ENCODE peak calls at places on chromosomes 16 and 17, in eight cellular contexts. R is testis, G is GM12891, H is stomach, W is gastrocnemius medialis, K is tibial nerve, J is ovary, O is A549. P is an unnamed sample.

GRCh38 chr16:87243383-87243964 is 73.7 kb downstream of the C16orf95 start:
- DNase-seq in J (no peak), W (no peak), H (no peak), G (no peak), R (no peak), K (no peak), O (no peak), P (no peak)

GRCh38 chr17:9239821-9240658 is 218.7 kb downstream of the NTN1 start:
- DNase-seq in W (peak), O (peak), H (peak), J (peak), G (peak), K (peak), R (peak), P (no peak)

GRCh38 chr17:74199306-74200092 is 4.0 kb upstream of the RPL38 start:
- DNase-seq in K (peak), H (peak), R (peak), W (peak), G (peak), J (no peak), O (peak), P (peak)

GRCh38 chr17:27879987-27880608 is 13.1 kb downstream of the LYRM9 start:
- DNase-seq in R (peak), J (peak), H (peak), G (peak), K (peak), O (peak), W (peak), P (peak)

GRCh38 chr16:89529097-89529496 is 20.9 kb downstream of the SPG7 start:
- DNase-seq in W (no peak), R (no peak), H (no peak), G (no peak), O (no peak), K (no peak), J (no peak), P (no peak)

GRCh38 chr17:10197721-10198508 is 491 bp downstream of the GAS7 start:
- DNase-seq in W (no peak), G (peak), J (peak), H (no peak), K (no peak), R (peak), O (no peak), P (no peak)

GRCh38 chr17:16444258-16444886 is 29.0 kb downstream of the TRPV2 start:
- DNase-seq in O (peak), R (no peak), W (no peak), H (peak), G (no peak), K (no peak), J (no peak), P (no peak)

GRCh38 chr17:82216301-82217119 is 3.9 kb upstream of the CCDC57 start:
- DNase-seq in O (peak), W (peak), H (peak), K (peak), J (no peak), R (peak), G (no peak), P (peak)

GRCh38 chr16:13779676-13780075 is 140.3 kb upstream of the ERCC4 start:
- DNase-seq in O (no peak), R (peak), J (no peak), G (no peak), W (no peak), H (no peak), K (no peak), P (no peak)

GRCh38 chr17:44117351-44117750 is 6.1 kb downstream of the HDAC5 start:
- DNase-seq in W (no peak), O (no peak), H (no peak), R (no peak), K (no peak), G (no peak), J (no peak), P (no peak)

GRCh38 chr16:31284926-31285325 is 25.2 kb downstream of the ITGAM start:
- DNase-seq in W (no peak), R (no peak), H (no peak), K (no peak), J (no peak), O (no peak), G (no peak), P (no peak)

GRCh38 chr17:43905400-43905984 is 1.8 kb downstream of the MPP2 start:
- DNase-seq in G (no peak), H (no peak), O (no peak), J (no peak), R (no peak), W (no peak), K (no peak), P (no peak)

GRCh38 chr17:82802141-82802540 is 37.7 kb downstream of the ZNF750 start:
- DNase-seq in W (no peak), J (no peak), K (no peak), H (no peak), R (no peak), O (no peak), G (no peak), P (no peak)

GRCh38 chr17:78458091-78458490 is 79.6 kb downstream of the PGS1 start:
- DNase-seq in J (no peak), G (no peak), K (no peak), O (no peak), R (no peak), W (no peak), H (no peak), P (no peak)

GRCh38 chr17:83110755-83111154 is 31.3 kb downstream of the METRNL start:
- DNase-seq in R (no peak), W (no peak), H (no peak), K (no peak), G (no peak), O (no peak), J (no peak), P (no peak)

GRCh38 chr16:23252310-23252709 is 49.8 kb upstream of the SCNN1B start:
- DNase-seq in J (no peak), K (no peak), G (no peak), W (no peak), R (no peak), H (no peak), O (no peak), P (no peak)

GRCh38 chr17:17170346-17170976 is 35.7 kb downstream of the PLD6 start:
- DNase-seq in H (no peak), O (no peak), J (no peak), K (no peak), W (no peak), R (no peak), G (no peak), P (no peak)

GRCh38 chr16:87556941-87557459 is 45.3 kb upstream of the JPH3 start:
- DNase-seq in W (peak), K (no peak), J (peak), O (no peak), R (no peak), H (no peak), G (no peak), P (no peak)

GRCh38 chr17:49910094-49910857 is 58.7 kb upstream of the DLX4 start:
- DNase-seq in K (no peak), R (no peak), G (no peak), W (no peak), J (no peak), O (peak), H (peak), P (peak)

GRCh38 chr17:33021731-33022408 is 30.2 kb downstream of the SPACA3 start:
- DNase-seq in O (no peak), G (no peak), W (no peak), J (no peak), R (no peak), H (no peak), K (no peak), P (no peak)

GRCh38 chr16:86722970-86723369 is 144.6 kb downstream of the FOXL1 start:
- DNase-seq in K (peak), W (no peak), H (no peak), R (no peak), O (no peak), G (no peak), J (no peak), P (no peak)

GRCh38 chr16:85360323-85361277 is 248.3 kb upstream of the CIBAR2 start:
- DNase-seq in W (peak), G (no peak), R (no peak), J (no peak), K (no peak), O (no peak), H (peak), P (no peak)

GRCh38 chr16:12588510-12588909 is 215.2 kb downstream of the CPPED1 start:
- DNase-seq in G (no peak), O (no peak), H (no peak), W (no peak), R (no peak), K (no peak), J (no peak), P (no peak)

GRCh38 chr17:46152423-46152822 is 40.8 kb downstream of the KANSL1 start:
- DNase-seq in G (no peak), W (no peak), K (no peak), R (no peak), O (no peak), H (no peak), J (no peak), P (no peak)

GRCh38 chr17:42458497-42459255 is at the start of gene ATP6V0A1:
- DNase-seq in H (peak), W (peak), G (peak), J (peak), K (peak), O (peak), R (peak), P (peak)

GRCh38 chr17:71392715-71393567 is 727.9 kb upstream of the SOX9 start:
- DNase-seq in K (no peak), O (no peak), J (no peak), R (no peak), G (no peak), W (no peak), H (no peak), P (no peak)

GRCh38 chr16:75550211-75550662 is 5.8 kb downstream of the TMEM231 start:
- DNase-seq in R (peak), J (no peak), W (no peak), O (peak), K (peak), G (no peak), H (peak), P (peak)

GRCh38 chr17:72514888-72515287 is 394.1 kb downstream of the SOX9 start:
- DNase-seq in O (no peak), J (peak), W (no peak), K (peak), G (no peak), H (no peak), R (peak), P (peak)

GRCh38 chr16:77452243-77452642 is 17.4 kb upstream of the ADAMTS18 start:
- DNase-seq in W (no peak), G (no peak), O (no peak), J (no peak), K (no peak), R (no peak), H (no peak), P (no peak)

GRCh38 chr17:79078476-79079190 is 4.0 kb downstream of the ENGASE start:
- DNase-seq in H (no peak), R (no peak), O (no peak), J (no peak), G (no peak), W (peak), K (no peak), P (no peak)

GRCh38 chr17:68594552-68594951 is 6.6 kb downstream of the FAM20A start:
- DNase-seq in J (no peak), W (no peak), O (no peak), K (no peak), G (no peak), R (no peak), H (no peak), P (no peak)

GRCh38 chr16:85162478-85163277 is 50.4 kb upstream of the CIBAR2 start:
- DNase-seq in W (peak), R (peak), O (no peak), G (no peak), K (peak), J (peak), H (no peak), P (peak)

GRCh38 chr17:43020789-43021738 is 1.1 kb downstream of the VAT1 start:
- DNase-seq in O (peak), R (peak), J (peak), G (no peak), H (peak), K (peak), W (peak), P (peak)

GRCh38 chr17:75877752-75878173 is 618 bp downstream of the TRIM47 start:
- DNase-seq in W (peak), K (peak), O (peak), H (peak), G (no peak), R (peak), J (peak), P (no peak)

GRCh38 chr17:75875940-75876189 is 2.5 kb downstream of the TRIM47 start:
- DNase-seq in K (no peak), G (no peak), W (no peak), J (no peak), H (no peak), R (peak), O (no peak), P (peak)

GRCh38 chr17:75876190-75876937 is 2.0 kb downstream of the TRIM47 start:
- DNase-seq in W (peak), O (peak), R (no peak), K (no peak), J (no peak), H (peak), G (no peak), P (no peak)

GRCh38 chr17:75878174-75878998 is at the start of gene TRIM47:
- DNase-seq in W (peak), K (peak), O (peak), H (peak), J (peak), G (no peak), R (peak), P (peak)

GRCh38 chr17:75876938-75877751 is 1.2 kb downstream of the TRIM47 start:
- DNase-seq in K (peak), G (no peak), O (peak), H (peak), W (peak), R (peak), J (peak), P (peak)
- TF ChIP-seq POLR2A in K (peak), G (no peak), O (no peak), H (no peak), W (peak), R (no peak), J (peak), P (peak)

GRCh38 chr16:46690281-46691178 is 1.1 kb downstream of the ORC6 start:
- DNase-seq in K (no peak), R (peak), H (no peak), G (no peak), O (no peak), W (no peak), J (no peak), P (no peak)

GRCh38 chr16:46691720-46692119 is 2.3 kb downstream of the ORC6 start:
- DNase-seq in G (no peak), R (no peak), J (no peak), W (no peak), H (no peak), O (no peak), K (no peak), P (no peak)

GRCh38 chr16:46688657-46689491 is at the start of gene VPS35:
- DNase-seq in K (peak), J (peak), R (peak), H (peak), O (peak), W (peak), G (peak), P (peak)

GRCh38 chr16:46688101-46688656 is 799 bp downstream of the VPS35 start:
- DNase-seq in H (peak), W (peak), G (no peak), J (no peak), K (peak), R (peak), O (no peak), P (no peak)

GRCh38 chr16:46689492-46690280 is at the start of gene ORC6:
- DNase-seq in O (peak), H (peak), K (peak), G (peak), W (peak), J (peak), R (peak), P (peak)
- TF ChIP-seq POLR2A in O (peak), H (no peak), K (no peak), G (peak), W (no peak), J (no peak), R (no peak), P (peak)

GRCh38 chr17:75983501-75984181 is 4.6 kb downstream of the TEN1 start:
- DNase-seq in H (peak), R (peak), O (no peak), G (no peak), K (no peak), J (no peak), W (no peak), P (no peak)
- TF ChIP-seq POLR2A in H (no peak), R (no peak), O (no peak), G (no peak), K (no peak), J (no peak), W (no peak), P (no peak)

GRCh38 chr16:35741546-35741945 is 2282.1 kb downstream of the TP53TG3F start:
- DNase-seq in G (no peak), K (no peak), W (no peak), R (no peak), J (no peak), O (no peak), H (no peak), P (no peak)
- TF ChIP-seq POLR2A in G (no peak), K (no peak), W (no peak), R (no peak), J (no peak), O (no peak), H (no peak), P (no peak)

GRCh38 chr17:57987582-57988300 is at the start of gene VEZF1:
- DNase-seq in H (peak), J (peak), G (peak), W (peak), K (peak), R (peak), O (peak), P (peak)
- TF ChIP-seq POLR2A in H (no peak), J (peak), G (no peak), W (peak), K (peak), R (no peak), O (peak), P (peak)

DNA sequence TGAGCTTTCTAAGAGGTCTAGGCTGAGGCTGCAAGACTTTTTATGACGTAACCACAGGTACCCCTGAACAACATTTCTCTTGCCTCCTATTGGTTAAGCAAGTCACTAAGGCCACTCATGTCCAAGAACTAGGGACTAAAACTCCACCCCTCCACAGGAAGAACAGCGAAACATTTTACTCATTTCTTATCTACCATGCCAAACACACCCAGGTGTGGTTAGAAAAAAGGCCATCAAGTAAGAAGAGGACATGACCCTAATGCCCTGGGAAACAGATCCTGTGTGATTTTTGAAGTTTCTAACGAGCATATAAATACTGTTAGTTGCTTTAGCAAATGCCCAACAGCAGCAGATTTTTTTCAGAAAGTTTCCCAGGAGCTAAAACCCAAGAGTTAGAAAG is 282.4 kb upstream of the DYNLRB2 start:
- DNase-seq in K (no peak), J (no peak), R (no peak), H (no peak), W (no peak), O (no peak), G (no peak), P (no peak)
- TF ChIP-seq POLR2A in K (no peak), J (no peak), R (no peak), H (no peak), W (no peak), O (no peak), G (no peak), P (no peak)

DNA sequence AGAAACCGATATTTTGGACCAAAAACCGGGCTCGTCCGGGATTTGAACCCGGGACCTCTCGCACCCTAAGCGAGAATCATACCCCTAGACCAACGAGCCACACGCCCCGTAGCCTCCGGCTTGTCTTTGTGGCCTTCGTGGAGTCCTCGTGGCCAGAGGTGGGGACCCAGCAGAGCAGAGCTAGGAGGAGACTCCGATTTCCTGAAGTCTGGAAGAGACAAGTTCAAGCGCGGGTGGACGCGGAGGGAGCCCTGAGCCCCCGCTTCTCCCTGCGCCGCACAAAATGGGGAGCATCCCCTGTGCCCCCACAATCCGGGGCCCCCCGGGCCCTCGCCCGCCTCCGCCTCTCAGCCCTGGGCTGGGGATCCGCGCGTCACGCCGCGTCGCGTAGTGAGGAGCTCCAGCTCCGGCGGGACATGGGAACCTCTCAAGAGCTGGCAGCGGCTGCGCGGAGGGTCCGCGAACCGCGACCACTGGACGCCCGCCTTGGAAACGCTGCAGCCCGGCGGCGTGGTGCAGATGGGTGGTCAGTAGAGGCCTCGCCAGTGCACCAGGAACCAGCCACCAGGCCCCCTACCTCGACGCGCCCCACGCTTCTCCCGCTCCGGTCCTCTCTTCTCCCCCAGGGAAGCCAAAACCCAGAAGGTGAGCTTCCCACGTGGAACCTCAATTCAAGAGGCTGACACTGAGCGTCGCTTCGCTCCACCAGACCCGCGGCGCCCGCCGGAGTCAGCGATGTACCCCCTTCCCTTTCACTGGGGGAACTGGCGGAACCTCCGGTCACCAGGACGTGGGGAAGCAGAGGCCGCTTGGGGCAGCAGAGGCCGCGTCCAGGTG is 5.2 kb upstream of the OR1F1 start:
- DNase-seq in O (peak), R (no peak), K (no peak), G (peak), W (no peak), H (peak), J (no peak), P (peak)
- TF ChIP-seq POLR2A in O (no peak), R (no peak), K (no peak), G (no peak), W (no peak), H (no peak), J (no peak), P (no peak)

GRCh38 chr17:26774291-26775218 is 519.4 kb upstream of the WSB1 start:
- DNase-seq in J (no peak), W (no peak), R (no peak), K (no peak), O (no peak), H (no peak), G (no peak), P (no peak)

GRCh38 chr17:26773189-26774188 is 520.4 kb upstream of the WSB1 start:
- DNase-seq in W (no peak), R (no peak), O (no peak), G (no peak), J (no peak), K (no peak), H (no peak), P (no peak)

GRCh38 chr17:26775219-26775822 is 518.6 kb upstream of the WSB1 start:
- DNase-seq in W (no peak), H (no peak), J (no peak), G (no peak), O (no peak), R (no peak), K (no peak), P (no peak)
- TF ChIP-seq POLR2A in W (no peak), H (no peak), J (no peak), G (no peak), O (no peak), R (no peak), K (no peak), P (no peak)

GRCh38 chr16:68298907-68299515 is 11.7 kb downstream of the SLC7A6OS start:
- DNase-seq in R (peak), K (no peak), G (no peak), O (no peak), J (no peak), W (peak), H (peak), P (no peak)
- TF ChIP-seq POLR2A in R (no peak), K (no peak), G (peak), O (no peak), J (no peak), W (no peak), H (no peak), P (no peak)

P was measured in H54.